ENCODE peak calls at places on chromosomes 4 and X, in ten cellular contexts. E is right atrium auricular region, W is neural progenitor cell, X is endothelial cell of umbilical vein, R is OCI-LY7, Y is PC-3, J is mucosa of descending colon, G is fibroblast of mammary gland, Z is sigmoid colon, D is left ventricle myocardium inferior. O is an unnamed sample.
A peak's percentile ranks its signal among the peaks of the same experiment; 100 is the strongest.

GRCh38 chr4:29046716-29047115 is 1673.5 kb upstream of the PCDH7 start:
- DNase-seq in D (no peak), W (no peak), Y (peak; percentile 31), R (no peak), G (peak; percentile 60), X (no peak), Z (no peak), J (no peak), E (no peak), O (peak; percentile 69)

GRCh38 chr4:144564358-144564757 is 81.6 kb upstream of the HHIP start:
- DNase-seq in G (no peak), W (no peak), D (no peak), Y (peak; percentile 41), R (no peak), J (no peak), X (peak; percentile 75), E (no peak), Z (no peak), O (no peak)

GRCh38 chrX:93169771-93170170 is 503.6 kb downstream of the NAP1L3 start:
- DNase-seq in Z (no peak), G (no peak), D (no peak), E (no peak), J (no peak), Y (no peak), R (no peak), W (no peak), X (no peak), O (no peak)

GRCh38 chr4:52877694-52878093 is 15.6 kb downstream of the RASL11B start:
- DNase-seq in W (peak; percentile 52), G (no peak), J (no peak), Y (no peak), R (no peak), Z (no peak), E (no peak), X (no peak), D (no peak), O (no peak)

GRCh38 chr4:159159611-159160010 is 56.7 kb downstream of the RAPGEF2 start:
- DNase-seq in E (no peak), Z (no peak), G (no peak), D (no peak), R (peak; percentile 30), J (no peak), W (no peak), Y (no peak), X (peak; percentile 83), O (no peak)

GRCh38 chr4:58665649-58666048 is 1555.5 kb upstream of the IGFBP7 start:
- DNase-seq in W (no peak), G (no peak), Y (peak; percentile 12), X (no peak), Z (no peak), D (no peak), J (no peak), R (no peak), E (no peak), O (no peak)

GRCh38 chrX:150363561-150364346 is 637 bp downstream of the MAMLD1 start:
- DNase-seq in Z (no peak), E (no peak), X (peak; percentile 35), R (no peak), W (peak; percentile 63), D (peak; percentile 19), Y (peak; percentile 45), G (peak; percentile 37), J (peak; percentile 32), O (peak; percentile 45)

GRCh38 chrX:38514014-38514854 is 47.1 kb upstream of the TSPAN7 start:
- DNase-seq in W (no peak), E (no peak), Z (no peak), D (no peak), Y (no peak), G (no peak), J (no peak), R (no peak), X (no peak), O (no peak)

GRCh38 chr4:77613267-77613666 is 7.6 kb downstream of the CXCL13 start:
- DNase-seq in D (peak; percentile 44), W (no peak), X (no peak), Y (no peak), E (no peak), Z (no peak), J (no peak), G (peak; percentile 65), R (no peak), O (peak; percentile 17)

GRCh38 chrX:28718450-28718849 is 131.2 kb downstream of the IL1RAPL1 start:
- DNase-seq in J (no peak), Z (no peak), W (no peak), R (no peak), D (no peak), Y (no peak), X (no peak), E (no peak), G (no peak), O (no peak)

GRCh38 chrX:139945075-139945474 is 12.2 kb upstream of the ATP11C start:
- DNase-seq in J (no peak), G (no peak), X (no peak), W (no peak), Y (no peak), R (no peak), D (no peak), E (no peak), Z (no peak), O (no peak)

DNA sequence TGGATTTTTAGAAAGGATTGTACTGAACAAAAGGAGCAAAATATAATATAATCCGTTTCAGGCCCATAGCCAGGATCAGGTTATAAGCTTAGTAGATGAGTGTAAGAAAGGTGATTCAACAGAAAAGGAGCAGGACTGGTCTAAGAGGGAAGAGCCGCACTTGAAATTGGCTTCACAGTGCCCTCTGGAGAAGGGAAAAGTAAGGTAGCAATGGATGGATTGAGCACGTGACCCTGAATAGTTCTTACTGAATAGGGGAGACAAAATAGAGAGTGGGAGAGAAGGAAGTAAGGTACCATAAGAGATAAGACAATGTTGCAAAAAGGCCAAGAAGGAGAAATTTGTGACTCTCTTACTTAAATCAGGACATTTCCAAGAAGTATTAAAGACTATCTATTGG is 15.6 kb downstream of the CXorf66 start:
- DNase-seq in Z (no peak), R (no peak), X (no peak), Y (peak; percentile 23), W (no peak), D (no peak), G (no peak), J (no peak), E (no peak), O (peak; percentile 14)
- TF ChIP-seq CTCF in Z (no peak), R (no peak), X (no peak), Y (no peak), W (no peak), D (no peak), G (no peak), J (no peak), E (no peak), O (peak; percentile 4)

DNA sequence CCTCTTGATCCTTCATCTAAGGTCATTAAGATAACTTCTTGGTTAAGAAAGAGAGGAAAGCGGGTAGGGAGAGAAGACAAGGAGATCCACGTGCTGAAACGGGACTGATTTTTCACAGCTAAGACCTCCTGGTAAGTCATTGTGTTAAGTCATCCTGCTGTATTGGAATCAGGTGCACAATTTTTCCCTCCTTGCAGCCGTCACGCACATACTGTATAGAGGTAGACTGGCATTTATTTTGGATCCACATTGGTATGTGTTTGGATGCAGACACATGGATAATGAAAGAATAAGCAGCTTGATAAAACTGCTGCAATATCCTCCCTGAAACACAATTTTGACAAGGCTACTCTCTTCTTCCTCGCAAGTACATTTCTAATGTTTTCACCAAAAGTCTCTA is 60.1 kb upstream of the NAP1L5 start:
- DNase-seq in W (no peak), R (no peak), J (no peak), X (no peak), Y (no peak), Z (no peak), D (no peak), G (no peak), E (no peak), O (no peak)
- H3K4me3 ChIP-seq in W (no peak overlapping the region), R (no peak overlapping the region), J (no peak overlapping the region), X (no peak overlapping the region), Y (no peak overlapping the region), Z (no peak overlapping the region), D (peak overlapping the region; percentile 52), G (no peak overlapping the region), E (no peak overlapping the region), O (no peak overlapping the region)

GRCh38 chrX:47796433-47796906 is 40.2 kb upstream of the ZNF81 start:
- DNase-seq in E (no peak), J (no peak), X (no peak), G (peak; percentile 86), Z (no peak), W (no peak), R (no peak), Y (peak; percentile 67), D (no peak), O (peak; percentile 76)

GRCh38 chrX:47802589-47802988 is 34.1 kb upstream of the ZNF81 start:
- DNase-seq in E (no peak), Z (no peak), Y (peak; percentile 48), W (no peak), X (no peak), D (no peak), R (no peak), J (no peak), G (peak; percentile 48), O (peak; percentile 10)

GRCh38 chrX:47798861-47799260 is 37.8 kb upstream of the ZNF81 start:
- DNase-seq in Y (no peak), R (no peak), Z (no peak), W (no peak), G (no peak), J (no peak), E (no peak), D (no peak), X (no peak), O (no peak)

DNA sequence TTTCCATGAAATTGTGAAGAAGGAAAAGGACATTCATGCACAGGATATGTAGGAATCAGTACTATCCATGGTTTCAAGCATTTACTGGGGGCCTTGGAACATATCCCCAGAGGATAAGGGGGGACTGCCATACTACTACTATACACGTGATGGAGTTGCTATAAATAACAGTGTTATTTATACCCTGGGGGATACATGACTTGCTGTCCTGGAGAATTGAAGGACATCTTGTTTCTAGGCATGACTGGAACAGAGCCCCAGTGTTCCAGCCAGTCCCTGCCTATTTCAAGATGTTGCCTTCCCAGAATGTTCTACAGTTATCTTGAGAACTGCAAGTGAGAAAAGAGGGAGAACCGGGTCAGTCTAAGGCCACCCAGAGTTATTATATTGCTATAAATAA is 39.6 kb upstream of the ZNF81 start:
- DNase-seq in Y (no peak), Z (no peak), D (no peak), W (no peak), G (no peak), J (no peak), E (no peak), R (no peak), X (no peak), O (no peak)
- TF ChIP-seq CTCF in Y (no peak), Z (no peak), D (no peak), W (no peak), G (no peak), J (no peak), E (no peak), R (no peak), X (no peak), O (no peak)

DNA sequence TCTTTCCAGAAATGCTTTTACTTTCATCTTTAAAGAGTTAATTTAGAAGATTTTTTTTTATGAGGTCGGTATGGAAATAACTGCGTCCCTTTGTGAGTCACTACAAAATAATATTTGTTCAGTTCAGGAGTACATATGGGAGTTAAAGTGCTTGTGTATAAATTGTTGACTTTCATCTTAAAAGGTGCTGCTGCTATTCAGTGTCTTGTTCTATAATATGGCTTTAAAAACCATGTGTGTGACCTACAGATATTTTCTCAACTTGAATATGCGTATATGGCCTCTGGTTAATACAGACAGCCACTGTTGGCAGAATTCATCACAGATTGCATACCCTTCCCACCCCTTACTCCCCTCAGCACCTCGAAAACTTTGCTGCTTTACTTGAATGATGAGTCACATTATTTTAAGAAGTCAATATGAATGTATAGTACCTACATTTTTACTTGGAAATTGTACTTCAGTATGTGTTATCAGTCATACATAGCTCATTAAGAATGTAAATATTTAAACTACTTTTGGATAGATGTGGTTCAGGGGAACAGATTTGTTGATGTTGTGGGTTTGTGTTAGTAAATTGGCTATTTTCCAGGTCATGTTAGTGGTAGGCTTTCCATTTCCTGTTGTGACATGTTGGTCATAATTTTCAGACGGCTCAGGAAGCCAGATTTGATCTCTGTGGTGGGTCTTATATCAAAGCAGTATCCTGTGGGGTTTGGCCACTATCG is 1.5 kb downstream of the CLCN3 start:
- DNase-seq in G (peak; percentile 76), W (no peak), X (peak; percentile 81), Z (no peak), E (no peak), Y (peak; percentile 65), D (no peak), J (no peak), R (peak; percentile 58), O (peak; percentile 65)
- H3K4me3 ChIP-seq in G (peak overlapping the region; percentile 89), W (peak overlapping the region; percentile 85), X (peak overlapping the region; percentile 81), Z (peak overlapping the region; percentile 81), E (peak overlapping the region; percentile 83), Y (peak overlapping the region; percentile 92), D (peak overlapping the region; percentile 76), J (no peak overlapping the region), R (peak overlapping the region; percentile 75), O (peak overlapping the region; percentile 95)

O was measured in fibroblast of pulmonary artery.